ENCODE peak calls at places on chromosomes 2 and 18, in four cellular contexts. K, X, O and E are unnamed samples.

GRCh38 chr2:205235434-205235833 is 446.9 kb upstream of the NRP2 start:
- DNase-seq in K (no peak), X (no peak), O (no peak), E (no peak)

GRCh38 chr2:15355386-15355785 is 205.7 kb downstream of the NBAS start:
- DNase-seq in K (no peak), X (no peak), O (no peak), E (no peak)

GRCh38 chr2:121898483-121898882 is 143.0 kb downstream of the TSN start:
- DNase-seq in K (no peak), X (no peak), O (no peak), E (no peak)

GRCh38 chr2:45302011-45302325 is 292.7 kb upstream of the SIX2 start:
- DNase-seq in K (no peak), X (no peak), O (no peak), E (no peak)

GRCh38 chr2:156017486-156017885 is 315.0 kb downstream of the NR4A2 start:
- DNase-seq in K (no peak), X (no peak), O (no peak), E (no peak)

GRCh38 chr18:34742761-34743366 is 32.8 kb downstream of the DTNA start:
- DNase-seq in K (no peak), X (no peak), O (no peak), E (no peak)

GRCh38 chr2:10903861-10904210 is 7.9 kb upstream of the KCNF1 start:
- DNase-seq in K (no peak), X (no peak), O (no peak), E (no peak)

GRCh38 chr2:151826737-151827157 is 1.5 kb downstream of the ARL5A start:
- DNase-seq in K (no peak), X (peak), O (no peak), E (no peak)

GRCh38 chr2:85215074-85216050 is 82.2 kb downstream of the TCF7L1 start:
- DNase-seq in K (no peak), X (no peak), O (no peak), E (peak)

GRCh38 chr2:199581935-199582336 is 124.2 kb upstream of the SATB2 start:
- DNase-seq in K (no peak), X (no peak), O (no peak), E (no peak)

GRCh38 chr2:168849610-168850009 is 40.6 kb downstream of the SPC25 start:
- DNase-seq in K (no peak), X (peak), O (no peak), E (peak)

GRCh38 chr18:75213610-75214009 is 3.0 kb downstream of the TSHZ1 start:
- DNase-seq in K (no peak), X (no peak), O (no peak), E (no peak)

GRCh38 chr2:210617732-210618330 is 61.4 kb downstream of the CPS1 start:
- DNase-seq in K (peak), X (peak), O (no peak), E (no peak)

GRCh38 chr2:119111115-119111975 is 47.2 kb downstream of the C1QL2 start:
- DNase-seq in K (no peak), X (no peak), O (no peak), E (no peak)

GRCh38 chr2:219495531-219496122 is 3.1 kb upstream of the GMPPA start:
- DNase-seq in K (peak), X (peak), O (peak), E (peak)

GRCh38 chr18:63178526-63178880 is 141.1 kb downstream of the BCL2 start:
- DNase-seq in K (no peak), X (no peak), O (peak), E (peak)

GRCh38 chr2:169983506-169983905 is 156.3 kb downstream of the UBR3 start:
- DNase-seq in K (no peak), X (no peak), O (no peak), E (no peak)

GRCh38 chr2:237497820-237498128 is 10.7 kb downstream of the MLPH start:
- DNase-seq in K (no peak), X (no peak), O (no peak), E (no peak)

GRCh38 chr2:98761267-98761781 is 30.4 kb upstream of the MGAT4A start:
- DNase-seq in K (peak), X (no peak), O (no peak), E (no peak)

GRCh38 chr2:113227698-113228097 is 51.0 kb downstream of the PAX8 start:
- DNase-seq in K (no peak), X (no peak), O (no peak), E (no peak)

GRCh38 chr2:29839306-29839705 is 82.1 kb downstream of the ALK start:
- DNase-seq in K (no peak), X (no peak), O (no peak), E (no peak)

GRCh38 chr18:49055787-49056186 is 105.0 kb upstream of the SMAD7 start:
- DNase-seq in K (no peak), X (peak), O (peak), E (peak)

GRCh38 chr2:239425496-239426098 is 24.8 kb upstream of the HDAC4 start:
- DNase-seq in K (no peak), X (no peak), O (no peak), E (no peak)

DNA sequence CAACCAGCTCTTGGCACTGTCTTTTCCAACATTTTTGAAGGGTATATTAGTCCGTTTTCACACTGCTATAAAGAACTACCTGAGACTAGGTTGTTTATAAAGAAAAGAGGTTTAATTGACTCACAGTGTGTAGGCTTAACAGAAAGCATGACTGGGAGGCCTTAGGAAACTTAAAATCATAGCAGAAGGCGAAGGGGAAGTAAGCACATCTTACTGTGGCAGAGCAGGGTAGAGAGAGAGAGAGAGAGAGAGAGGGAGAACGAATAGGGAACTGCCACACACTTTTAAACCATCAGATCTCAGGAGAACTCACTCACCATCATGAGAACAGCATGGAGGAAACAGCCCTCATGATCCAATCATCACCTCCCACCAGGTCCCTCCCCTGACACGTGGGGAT is 420.3 kb downstream of the SOCS6 start:
- DNase-seq in K (no peak), X (no peak), O (no peak), E (no peak)
- TF ChIP-seq CTCF in K (no peak), X (no peak), O (no peak), E (no peak)

GRCh38 chr2:88212251-88212790 is 42.2 kb downstream of the THNSL2 start:
- DNase-seq in K (no peak), X (peak), O (no peak), E (no peak)
- TF ChIP-seq CTCF in K (peak), X (peak), O (no peak), E (peak)

DNA sequence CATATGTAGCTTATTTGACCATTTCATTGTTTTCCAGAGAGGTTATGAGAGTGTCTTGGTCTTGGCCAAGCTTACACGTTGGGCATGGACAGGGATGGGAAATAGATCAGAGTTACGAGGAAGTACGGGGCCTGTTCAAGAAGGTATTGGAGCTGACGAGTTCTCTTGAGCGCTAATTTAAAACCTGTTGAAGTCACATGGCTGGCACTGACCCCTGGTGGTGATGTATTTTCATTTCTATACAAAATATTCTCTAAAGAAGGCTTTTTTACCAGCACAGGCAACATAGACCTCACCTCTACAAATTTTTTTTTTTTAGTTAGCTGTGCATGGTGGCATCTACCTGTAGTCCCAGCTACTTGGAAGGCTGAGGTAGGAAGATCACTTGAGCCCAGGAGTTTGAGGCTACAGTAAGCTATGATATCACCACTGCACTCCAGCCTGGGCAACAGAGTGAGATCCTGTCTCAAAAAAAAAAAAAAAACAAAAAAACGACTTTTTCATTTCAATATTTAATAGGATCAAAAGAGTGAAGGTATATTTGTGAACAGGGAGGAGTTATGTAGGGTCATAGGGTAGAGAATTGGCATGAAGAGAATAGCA is 19.6 kb downstream of the UGP2 start:
- DNase-seq in K (peak), X (peak), O (peak), E (no peak)
- TF ChIP-seq CTCF in K (peak), X (peak), O (peak), E (peak)

GRCh38 chr2:225070811-225071210 is 28.5 kb upstream of the DOCK10 start:
- DNase-seq in K (peak), X (no peak), O (no peak), E (no peak)
- TF ChIP-seq CTCF in K (no peak), X (no peak), O (no peak), E (no peak)